ENCODE peak calls at places on chromosomes 6 and 20, in seven cellular contexts. V, A, F, J, S, X and D are unnamed samples.

GRCh38 chr6:57216235-57217101 is 5.6 kb downstream of the RAB23 start:
- DNase-seq in V (no peak), A (peak), F (peak), J (no peak), S (no peak), X (no peak), D (no peak)

GRCh38 chr6:11197175-11197535 is 35.3 kb downstream of the NEDD9 start:
- DNase-seq in V (no peak), A (no peak), F (peak), J (no peak), S (no peak), X (no peak), D (peak)

GRCh38 chr20:14997791-14998190 is 660.4 kb upstream of the FLRT3 start:
- DNase-seq in V (no peak), A (peak), F (peak), J (no peak), S (no peak), X (no peak), D (no peak)

GRCh38 chr6:138372711-138373463 is 4.8 kb upstream of the SMIM28 start:
- DNase-seq in V (no peak), A (peak), F (peak), J (no peak), S (no peak), X (no peak), D (no peak)

GRCh38 chr6:42396720-42397119 is 55.0 kb downstream of the TRERF1 start:
- DNase-seq in V (no peak), A (no peak), F (no peak), J (peak), S (peak), X (no peak), D (peak)

GRCh38 chr20:3115190-3116107 is 30.9 kb upstream of the AVP start:
- DNase-seq in V (peak), A (peak), F (peak), J (peak), S (peak), X (no peak), D (peak)

GRCh38 chr20:61291166-61291829 is 39.2 kb downstream of the CDH4 start:
- DNase-seq in V (no peak), A (no peak), F (no peak), J (no peak), S (no peak), X (no peak), D (no peak)

GRCh38 chr6:87922947-87923330 is 124.7 kb upstream of the SPACA1 start:
- DNase-seq in V (no peak), A (no peak), F (no peak), J (no peak), S (no peak), X (no peak), D (no peak)

GRCh38 chr6:139625998-139626975 is 251.8 kb upstream of the CITED2 start:
- DNase-seq in V (no peak), A (peak), F (peak), J (peak), S (no peak), X (no peak), D (no peak)

GRCh38 chr6:30725713-30726505 is 5.8 kb downstream of the TUBB start:
- DNase-seq in V (no peak), A (no peak), F (peak), J (peak), S (peak), X (no peak), D (no peak)

GRCh38 chr20:46357030-46357514 is 48.8 kb upstream of the CDH22 start:
- DNase-seq in V (peak), A (no peak), F (no peak), J (peak), S (no peak), X (no peak), D (no peak)

GRCh38 chr20:43985121-43985520 is 70.5 kb downstream of the TOX2 start:
- DNase-seq in V (no peak), A (no peak), F (no peak), J (no peak), S (no peak), X (no peak), D (no peak)

GRCh38 chr6:2220154-2220553 is 25.3 kb downstream of the GMDS start:
- DNase-seq in V (no peak), A (no peak), F (no peak), J (no peak), S (no peak), X (no peak), D (no peak)

GRCh38 chr6:144715344-144715743 is 430.2 kb downstream of the UTRN start:
- DNase-seq in V (no peak), A (no peak), F (no peak), J (no peak), S (no peak), X (no peak), D (no peak)

GRCh38 chr20:44540834-44541233 is 19.0 kb upstream of the SERINC3 start:
- DNase-seq in V (no peak), A (peak), F (peak), J (no peak), S (no peak), X (no peak), D (peak)